ENCODE peak calls at places on chromosomes 7 and 10, in nine cellular contexts. C, Q, M, X, B, K, D, J and E are unnamed samples.
A peak's percentile ranks its signal among the peaks of the same experiment; 100 is the strongest.

GRCh38 chr10:125216309-125216708 is 55.9 kb upstream of the CTBP2 start:
- DNase-seq in X (no peak), J (no peak), Q (no peak), M (no peak), B (no peak), C (no peak), D (no peak), K (no peak), E (no peak)

GRCh38 chr10:29037348-29038113 is 251.3 kb upstream of the LYZL1 start:
- DNase-seq in M (no peak), C (no peak), X (no peak), Q (no peak), J (no peak), K (no peak), D (no peak), B (no peak), E (no peak)

GRCh38 chr7:130365511-130366441 is 14.5 kb upstream of the CPA1 start:
- DNase-seq in Q (peak; percentile 26), M (no peak), C (no peak), D (peak; percentile 92), K (peak; percentile 73), J (peak; percentile 85), B (no peak), X (peak; percentile 65), E (no peak)

GRCh38 chr10:68175954-68176353 is 56.0 kb downstream of the ATOH7 start:
- DNase-seq in K (no peak), X (no peak), C (no peak), D (no peak), B (no peak), Q (no peak), J (no peak), M (no peak), E (no peak)

GRCh38 chr10:131819241-131820072 is 81.4 kb upstream of the PPP2R2D start:
- DNase-seq in J (no peak), D (no peak), B (no peak), C (peak; percentile 6), M (no peak), K (peak; percentile 8), X (no peak), Q (no peak), E (no peak)

GRCh38 chr10:117170244-117170643 is 27.0 kb upstream of the KCNK18 start:
- DNase-seq in B (no peak), X (no peak), M (no peak), Q (no peak), J (no peak), D (no peak), K (no peak), C (no peak), E (no peak)

GRCh38 chr10:121597504-121598241 is 571 bp downstream of the FGFR2 start:
- DNase-seq in C (no peak), J (no peak), M (no peak), Q (peak; percentile 20), D (peak; percentile 58), X (no peak), B (no peak), K (no peak), E (no peak)

GRCh38 chr7:128168667-128169210 is 72.3 kb upstream of the LEP start:
- DNase-seq in J (no peak), B (peak; percentile 29), X (peak; percentile 5), C (peak; percentile 27), K (no peak), Q (peak; percentile 15), M (no peak), D (peak; percentile 30), E (no peak)

GRCh38 chr10:71472912-71473311 is 76.2 kb downstream of the CDH23 start:
- DNase-seq in D (no peak), J (no peak), K (no peak), M (no peak), X (no peak), B (no peak), C (no peak), Q (no peak), E (no peak)

GRCh38 chr10:14397069-14397468 is 66.3 kb upstream of the FRMD4A start:
- DNase-seq in M (no peak), J (peak; percentile 92), D (peak; percentile 68), C (peak; percentile 22), Q (no peak), B (peak; percentile 81), X (peak; percentile 97), K (no peak), E (peak; percentile 99)

GRCh38 chr7:39504963-39505362 is 61.2 kb upstream of the YAE1 start:
- DNase-seq in C (no peak), J (peak; percentile 72), K (no peak), D (no peak), Q (no peak), M (no peak), X (peak; percentile 36), B (peak; percentile 44), E (peak; percentile 47)

GRCh38 chr7:12764355-12765000 is 77.0 kb downstream of the ARL4A start:
- DNase-seq in J (no peak), X (no peak), C (no peak), M (no peak), K (no peak), B (no peak), D (no peak), Q (no peak), E (peak; percentile 75)

GRCh38 chr7:140909476-140910161 is 15.1 kb downstream of the BRAF start:
- DNase-seq in D (no peak), B (no peak), C (no peak), K (no peak), Q (no peak), X (no peak), M (no peak), J (no peak), E (no peak)

GRCh38 chr7:150451097-150451793 is 815 bp downstream of the GIMAP8 start:
- DNase-seq in M (peak; percentile 35), D (no peak), X (no peak), B (no peak), C (peak; percentile 58), J (no peak), Q (peak; percentile 57), K (no peak), E (no peak)

GRCh38 chr7:125098377-125098970 is 168.8 kb upstream of the POT1 start:
- DNase-seq in M (no peak), B (no peak), Q (no peak), X (no peak), K (no peak), J (no peak), D (no peak), C (no peak), E (peak; percentile 36)

GRCh38 chr7:108196004-108196403 is 65.8 kb upstream of the LAMB4 start:
- DNase-seq in D (no peak), X (peak; percentile 31), C (no peak), J (no peak), Q (no peak), B (no peak), K (no peak), M (no peak), E (no peak)

GRCh38 chr7:43721193-43721806 is 8.0 kb downstream of the COA1 start:
- DNase-seq in D (no peak), K (no peak), Q (no peak), X (peak; percentile 81), J (no peak), C (no peak), M (no peak), B (no peak), E (no peak)

DNA sequence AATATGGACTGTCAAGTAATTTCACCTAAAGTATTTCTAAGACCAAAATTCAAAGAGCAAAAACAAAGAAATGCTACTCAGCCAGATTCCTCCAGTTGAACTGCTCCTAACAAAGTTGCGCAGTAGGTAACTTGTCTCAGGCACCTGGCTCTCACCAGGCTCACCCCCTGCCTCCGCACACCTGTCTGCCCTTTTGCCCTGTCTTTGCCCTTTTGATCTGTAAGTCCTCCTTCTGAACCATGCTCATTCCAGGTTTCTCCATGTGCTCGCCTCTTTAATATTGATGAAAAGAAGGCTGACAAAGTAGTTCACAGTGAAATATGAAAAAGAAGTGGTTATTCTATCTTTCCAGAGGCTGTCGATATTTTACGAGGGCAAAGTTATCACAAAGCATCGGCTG is 300.3 kb downstream of the C7orf25 start:
- DNase-seq in Q (no peak), B (no peak), K (no peak), M (no peak), C (no peak), D (no peak), J (no peak), X (no peak), E (no peak)
- TF ChIP-seq CTCF in Q (no peak), B (no peak), K (no peak), M (no peak), C (no peak), D (no peak), J (no peak), X (no peak), E (no peak)

DNA sequence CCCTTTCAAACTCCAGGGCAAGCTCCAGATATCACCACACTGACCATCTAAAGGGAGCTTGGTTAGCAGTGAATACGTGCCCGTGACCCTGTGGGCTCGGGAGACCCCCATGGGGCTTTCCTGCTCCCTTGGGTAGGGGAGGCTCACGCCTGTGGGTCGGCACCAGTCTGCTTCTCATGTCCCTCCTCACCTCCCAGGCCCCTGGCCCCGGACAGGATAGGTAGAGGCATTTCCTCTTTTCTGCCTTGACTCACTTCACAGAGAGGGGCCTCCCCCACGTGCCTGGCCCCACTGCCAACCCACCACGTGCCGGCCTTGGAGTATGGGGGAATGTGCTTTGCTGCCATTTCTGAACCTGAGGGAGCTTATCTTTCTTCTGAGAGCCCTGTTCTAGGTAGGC is 131.3 kb upstream of the FAM20C start:
- DNase-seq in K (no peak), J (no peak), C (no peak), B (no peak), D (peak; percentile 17), X (no peak), M (no peak), Q (peak; percentile 5), E (no peak)
- H3K4me3 ChIP-seq in K (no peak overlapping the region), J (no peak overlapping the region), C (no peak overlapping the region), B (no peak overlapping the region), D (no peak overlapping the region), X (no peak overlapping the region), M (no peak overlapping the region), Q (no peak overlapping the region), E (no peak overlapping the region)

DNA sequence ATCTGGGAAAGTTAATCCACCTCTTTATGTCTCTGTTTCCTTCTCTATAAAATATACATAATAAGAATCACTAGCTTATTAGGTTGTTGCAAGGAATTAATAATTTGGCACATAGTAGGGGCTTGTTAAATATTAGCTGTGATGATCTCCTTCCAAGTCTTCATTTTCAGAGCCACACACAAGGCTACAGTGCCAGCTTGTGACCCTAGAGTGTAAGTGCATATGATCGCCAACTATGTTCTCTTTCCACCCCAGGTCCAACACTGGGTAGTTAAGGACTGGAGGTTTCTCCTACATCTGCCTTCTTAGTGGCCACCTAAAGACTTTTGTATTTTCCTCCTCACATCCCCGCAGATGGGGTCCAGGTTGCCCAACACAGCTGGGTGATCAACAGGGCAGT is 17.9 kb upstream of the ACSM6 start:
- DNase-seq in K (no peak), X (no peak), D (no peak), M (no peak), J (no peak), C (no peak), Q (no peak), B (no peak), E (no peak)
- TF ChIP-seq CTCF in K (no peak), X (no peak), D (no peak), M (no peak), J (no peak), C (no peak), Q (no peak), B (no peak), E (no peak)

DNA sequence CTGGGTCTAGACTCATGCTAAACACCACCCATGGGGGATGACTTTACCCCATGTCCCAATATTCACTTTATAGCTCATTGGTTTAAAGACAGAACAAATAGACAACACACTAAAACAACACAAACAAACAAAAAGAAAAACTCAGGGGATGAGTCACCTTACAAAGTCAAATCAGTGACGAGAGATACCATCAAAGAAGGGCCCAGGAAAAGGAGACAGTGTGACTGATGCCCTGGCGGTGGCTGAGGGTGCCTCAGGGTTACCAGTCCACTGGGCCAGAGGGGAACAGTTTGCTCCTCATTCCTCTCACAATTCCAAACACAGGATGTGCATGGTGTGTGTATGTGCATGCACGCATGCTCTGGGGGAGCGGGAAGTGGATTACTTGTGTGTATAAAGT is 171.3 kb upstream of the PRKCQ start:
- DNase-seq in M (no peak), C (no peak), D (no peak), B (no peak), K (no peak), X (no peak), J (no peak), Q (no peak), E (no peak)
- H3K4me3 ChIP-seq in M (no peak overlapping the region), C (no peak overlapping the region), D (no peak overlapping the region), B (no peak overlapping the region), K (no peak overlapping the region), X (no peak overlapping the region), J (no peak overlapping the region), Q (no peak overlapping the region), E (no peak overlapping the region)